ENCODE peak calls at places on chromosomes 3 and 15, in five cellular contexts. One of them, this sample, is unnamed.

GRCh38 chr15:41789237-41789636 is 15.0 kb downstream of the MAPKBP1 start:
- DNase-seq in K562: peak; percentile 46
- DNase-seq in T47D: no peak
- DNase-seq in SK-N-SH: no peak
- DNase-seq in HCT116: no peak
- DNase-seq in this sample: no peak

GRCh38 chr3:141308588-141309218 is 59.6 kb upstream of the ZBTB38 start:
- DNase-seq in K562: peak; percentile 73
- DNase-seq in T47D: peak; percentile 89
- DNase-seq in SK-N-SH: peak; percentile 33
- DNase-seq in HCT116: peak; percentile 79
- DNase-seq in this sample: peak; percentile 80

GRCh38 chr3:95120921-95121320 is 1058.1 kb downstream of the NSUN3 start:
- DNase-seq in K562: no peak
- DNase-seq in T47D: no peak
- DNase-seq in SK-N-SH: peak; percentile 1
- DNase-seq in HCT116: no peak
- DNase-seq in this sample: no peak

GRCh38 chr3:18245721-18246120 is 179.4 kb downstream of the SATB1 start:
- DNase-seq in K562: no peak
- DNase-seq in T47D: no peak
- DNase-seq in SK-N-SH: no peak
- DNase-seq in HCT116: no peak
- DNase-seq in this sample: no peak

GRCh38 chr15:53022788-53023187 is 232.7 kb upstream of the ONECUT1 start:
- DNase-seq in K562: no peak
- DNase-seq in T47D: no peak
- DNase-seq in SK-N-SH: no peak
- DNase-seq in HCT116: no peak
- DNase-seq in this sample: no peak

GRCh38 chr3:128845695-128846491 is 33.5 kb upstream of the ACAD9 start:
- DNase-seq in K562: peak; percentile 85
- DNase-seq in T47D: no peak
- DNase-seq in SK-N-SH: peak; percentile 94
- DNase-seq in HCT116: peak; percentile 37
- DNase-seq in this sample: peak; percentile 60

GRCh38 chr3:141998674-141999290 is 122.3 kb downstream of the ATP1B3 start:
- DNase-seq in K562: no peak
- DNase-seq in T47D: no peak
- DNase-seq in SK-N-SH: peak; percentile 16
- DNase-seq in HCT116: no peak
- DNase-seq in this sample: peak; percentile 14

GRCh38 chr15:45648521-45649200 is 13.8 kb downstream of the SQOR start:
- DNase-seq in K562: no peak
- DNase-seq in T47D: no peak
- DNase-seq in SK-N-SH: no peak
- DNase-seq in HCT116: peak; percentile 32
- DNase-seq in this sample: peak; percentile 76

GRCh38 chr3:157134620-157135191 is 25.2 kb downstream of the CCNL1 start:
- DNase-seq in K562: no peak
- DNase-seq in T47D: no peak
- DNase-seq in SK-N-SH: no peak
- DNase-seq in HCT116: no peak
- DNase-seq in this sample: peak; percentile 90

GRCh38 chr3:13841826-13842225 is 38.0 kb downstream of the WNT7A start:
- DNase-seq in K562: no peak
- DNase-seq in T47D: no peak
- DNase-seq in SK-N-SH: no peak
- DNase-seq in HCT116: no peak
- DNase-seq in this sample: no peak

GRCh38 chr15:95394186-95395067 is 936.1 kb upstream of the NR2F2 start:
- DNase-seq in K562: no peak
- DNase-seq in T47D: no peak
- DNase-seq in SK-N-SH: no peak
- DNase-seq in HCT116: no peak
- DNase-seq in this sample: no peak

GRCh38 chr15:68638953-68639500 is 60.2 kb downstream of the CORO2B start:
- DNase-seq in K562: no peak
- DNase-seq in T47D: no peak
- DNase-seq in SK-N-SH: no peak
- DNase-seq in HCT116: no peak
- DNase-seq in this sample: no peak

GRCh38 chr3:178623666-178624255 is 87.5 kb downstream of the KCNMB2 start:
- DNase-seq in K562: no peak
- DNase-seq in T47D: no peak
- DNase-seq in SK-N-SH: no peak
- DNase-seq in HCT116: no peak
- DNase-seq in this sample: no peak

GRCh38 chr3:173584093-173584833 is 186.7 kb downstream of the NLGN1 start:
- DNase-seq in K562: peak; percentile 12
- DNase-seq in T47D: peak; percentile 41
- DNase-seq in SK-N-SH: peak; percentile 57
- DNase-seq in HCT116: peak; percentile 3
- DNase-seq in this sample: no peak

GRCh38 chr15:25051399-25052154 is 96.8 kb downstream of the SNRPN start:
- DNase-seq in K562: no peak
- DNase-seq in T47D: no peak
- DNase-seq in SK-N-SH: no peak
- DNase-seq in HCT116: no peak
- DNase-seq in this sample: no peak

GRCh38 chr3:110940074-110940473 is 131.5 kb upstream of the NECTIN3 start:
- DNase-seq in K562: no peak
- DNase-seq in T47D: no peak
- DNase-seq in SK-N-SH: no peak
- DNase-seq in HCT116: no peak
- DNase-seq in this sample: peak; percentile 87

GRCh38 chr3:10678796-10679376 is 137.1 kb upstream of the SLC6A11 start:
- DNase-seq in K562: no peak
- DNase-seq in T47D: no peak
- DNase-seq in SK-N-SH: no peak
- DNase-seq in HCT116: no peak
- DNase-seq in this sample: no peak

GRCh38 chr15:48250640-48251076 is 44.6 kb downstream of the SLC12A1 start:
- DNase-seq in K562: peak; percentile 32
- DNase-seq in T47D: peak; percentile 42
- DNase-seq in SK-N-SH: peak; percentile 58
- DNase-seq in HCT116: peak; percentile 51
- DNase-seq in this sample: peak; percentile 25

GRCh38 chr3:30356901-30357753 is 249.3 kb upstream of the TGFBR2 start:
- DNase-seq in K562: no peak
- DNase-seq in T47D: no peak
- DNase-seq in SK-N-SH: no peak
- DNase-seq in HCT116: no peak
- DNase-seq in this sample: no peak

GRCh38 chr15:83881156-83881555 is 227.2 kb downstream of the ADAMTSL3 start:
- DNase-seq in K562: no peak
- DNase-seq in T47D: no peak
- DNase-seq in SK-N-SH: no peak
- DNase-seq in HCT116: no peak
- DNase-seq in this sample: no peak

GRCh38 chr3:115470254-115470653 is 153.1 kb upstream of the GAP43 start:
- DNase-seq in K562: no peak
- DNase-seq in T47D: no peak
- DNase-seq in SK-N-SH: no peak
- DNase-seq in HCT116: no peak
- DNase-seq in this sample: no peak

GRCh38 chr3:184564685-184565385 is 3.2 kb downstream of the EPHB3 start:
- DNase-seq in K562: no peak
- DNase-seq in T47D: no peak
- DNase-seq in SK-N-SH: no peak
- DNase-seq in HCT116: no peak
- DNase-seq in this sample: no peak

GRCh38 chr15:57323299-57323805 is 53.0 kb upstream of the CGNL1 start:
- DNase-seq in K562: no peak
- DNase-seq in T47D: no peak
- DNase-seq in SK-N-SH: no peak
- DNase-seq in HCT116: no peak
- DNase-seq in this sample: no peak

DNA sequence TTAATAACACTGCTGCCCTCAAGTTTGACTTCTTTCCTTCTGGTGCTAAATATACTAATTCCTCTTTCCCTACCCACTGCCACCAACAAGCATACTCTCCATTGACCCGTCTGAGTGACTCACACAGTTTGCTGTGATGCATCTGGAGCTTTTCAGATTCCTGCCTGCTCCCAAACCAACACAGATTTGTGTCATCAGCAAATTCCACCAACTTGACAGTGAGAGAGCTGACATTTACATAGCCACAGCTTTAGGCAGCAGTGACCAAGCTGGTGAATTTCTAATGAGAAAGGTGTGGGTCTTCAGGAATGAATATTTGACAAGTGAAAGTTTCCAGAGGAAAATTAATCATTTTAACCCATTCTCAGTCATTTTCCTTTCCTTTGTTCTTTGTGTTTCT is 96.5 kb upstream of the PRICKLE2 start:
- DNase-seq in K562: no peak
- DNase-seq in T47D: no peak
- DNase-seq in SK-N-SH: no peak
- DNase-seq in HCT116: no peak
- DNase-seq in this sample: no peak
- TF ChIP-seq JUND in K562: no peak
- TF ChIP-seq JUND in T47D: no peak
- TF ChIP-seq JUND in SK-N-SH: peak; percentile 84
- TF ChIP-seq JUND in HCT116: no peak
- TF ChIP-seq JUND in this sample: no peak

DNA sequence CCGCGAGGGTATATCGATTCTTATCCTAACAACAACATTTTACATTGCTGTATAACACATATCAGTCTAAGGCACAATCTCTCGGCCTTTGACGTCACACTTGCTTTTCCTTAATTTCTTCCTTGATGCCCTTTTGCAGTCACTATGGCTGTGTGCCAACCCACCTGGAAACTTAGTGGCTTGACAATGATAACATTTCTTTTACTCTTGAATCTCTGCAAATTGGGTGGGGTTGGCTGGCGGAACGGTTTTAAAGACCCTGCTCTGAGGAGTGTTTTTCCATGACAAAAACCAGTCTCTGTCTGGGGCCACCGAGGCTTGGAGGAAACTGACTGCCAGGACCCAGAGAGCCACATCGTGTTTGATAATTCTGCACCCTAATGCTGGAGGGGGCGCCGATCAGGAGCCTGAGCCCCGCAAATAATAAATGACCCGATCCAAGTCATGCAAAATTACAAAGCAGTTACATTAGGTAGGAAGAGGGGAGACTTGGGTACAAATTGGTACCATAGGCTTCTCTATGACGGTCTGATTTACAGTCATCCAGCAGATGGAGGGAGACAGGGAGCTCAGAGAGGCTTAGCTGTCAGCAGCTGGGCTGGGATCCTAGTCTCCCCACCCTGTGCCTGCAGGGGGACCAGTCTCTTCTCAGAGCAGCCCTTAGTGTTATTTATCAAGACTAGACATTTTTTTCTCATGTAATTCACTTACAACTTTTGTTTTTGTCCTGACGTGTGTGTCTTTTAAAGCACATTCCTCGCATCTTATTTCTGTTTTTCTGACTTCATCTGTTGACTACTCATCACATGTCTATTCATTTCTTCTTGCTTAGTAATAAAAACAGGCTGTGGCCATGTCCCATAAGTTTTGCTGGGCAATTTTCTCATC is 115.8 kb downstream of the KLF13 start:
- DNase-seq in K562: peak; percentile 27
- DNase-seq in T47D: no peak
- DNase-seq in SK-N-SH: peak; percentile 70
- DNase-seq in HCT116: no peak
- DNase-seq in this sample: no peak
- TF ChIP-seq JUND in K562: no peak
- TF ChIP-seq JUND in T47D: no peak
- TF ChIP-seq JUND in SK-N-SH: peak; percentile 23
- TF ChIP-seq JUND in HCT116: no peak
- TF ChIP-seq JUND in this sample: no peak

DNA sequence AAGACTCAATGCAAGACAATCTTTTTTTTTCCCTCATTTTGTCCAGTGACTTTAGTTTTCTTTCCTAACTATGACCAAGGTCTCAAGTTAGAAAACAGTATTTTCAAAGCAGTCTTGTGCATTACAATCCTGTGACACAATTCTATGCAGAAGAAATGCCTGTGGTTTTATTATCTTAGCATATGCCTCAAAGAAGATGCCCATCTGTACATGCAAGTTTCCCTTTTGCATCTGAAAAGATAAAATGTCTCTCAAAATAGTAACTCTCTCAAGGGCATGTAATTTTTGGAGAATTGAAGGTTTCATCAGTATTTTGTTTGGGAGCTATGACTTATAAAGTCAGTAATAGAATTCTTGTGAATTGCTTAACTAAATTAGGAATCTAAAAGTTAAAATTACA is 292.0 kb upstream of the SUCLG2 start:
- DNase-seq in K562: no peak
- DNase-seq in T47D: no peak
- DNase-seq in SK-N-SH: no peak
- DNase-seq in HCT116: no peak
- DNase-seq in this sample: no peak
- TF ChIP-seq JUND in K562: no peak
- TF ChIP-seq JUND in T47D: no peak
- TF ChIP-seq JUND in SK-N-SH: no peak
- TF ChIP-seq JUND in HCT116: no peak
- TF ChIP-seq JUND in this sample: no peak

GRCh38 chr3:46930945-46931403 is 45.6 kb downstream of the CCDC12 start:
- DNase-seq in K562: no peak
- DNase-seq in T47D: peak; percentile 64
- DNase-seq in SK-N-SH: no peak
- DNase-seq in HCT116: no peak
- DNase-seq in this sample: no peak

GRCh38 chr3:46928297-46928696 is 48.2 kb downstream of the CCDC12 start:
- DNase-seq in K562: no peak
- DNase-seq in T47D: no peak
- DNase-seq in SK-N-SH: no peak
- DNase-seq in HCT116: no peak
- DNase-seq in this sample: no peak

GRCh38 chr3:46931631-46932441 is 44.7 kb downstream of the CCDC12 start:
- DNase-seq in K562: no peak
- DNase-seq in T47D: no peak
- DNase-seq in SK-N-SH: peak; percentile 43
- DNase-seq in HCT116: no peak
- DNase-seq in this sample: peak; percentile 80

GRCh38 chr3:46929324-46929723 is 47.2 kb downstream of the CCDC12 start:
- DNase-seq in K562: no peak
- DNase-seq in T47D: no peak
- DNase-seq in SK-N-SH: no peak
- DNase-seq in HCT116: no peak
- DNase-seq in this sample: no peak

DNA sequence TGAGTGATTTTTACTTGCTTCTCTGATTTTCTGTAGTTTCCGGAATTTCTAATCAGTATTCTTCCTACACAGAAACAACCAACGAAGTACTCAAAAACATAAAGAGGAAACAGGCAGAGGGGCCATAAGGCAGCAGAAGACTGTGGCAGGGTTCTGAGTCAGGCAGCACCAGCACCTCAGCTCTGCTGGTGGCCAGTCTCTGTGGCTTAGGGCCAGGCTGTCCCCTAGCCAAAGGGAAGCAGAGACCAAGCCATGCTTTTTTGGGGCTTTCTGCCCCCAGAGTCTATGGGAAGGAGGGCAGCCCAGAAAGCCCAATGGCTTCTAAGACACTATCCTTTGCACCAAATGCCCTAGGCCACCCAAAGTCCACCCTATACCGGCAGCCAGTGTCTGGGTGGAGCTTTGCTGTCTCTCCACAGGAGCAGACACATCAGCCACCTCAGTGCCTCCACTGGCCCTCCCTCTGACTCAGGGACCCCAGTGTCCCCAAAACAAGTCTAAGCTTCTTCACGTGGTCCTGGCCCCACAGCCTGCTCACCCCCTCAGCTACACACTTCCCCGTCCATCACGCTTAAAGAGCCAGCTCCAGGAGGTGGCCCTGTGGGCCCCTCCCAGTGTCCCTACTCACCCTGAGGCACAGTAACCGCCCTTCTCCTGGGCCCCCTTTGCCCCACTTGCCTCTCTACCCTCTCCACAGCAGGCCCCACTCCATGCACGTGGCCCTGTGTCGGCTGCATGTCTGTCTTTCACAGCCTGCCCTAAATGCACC is 46.2 kb downstream of the CCDC12 start:
- DNase-seq in K562: no peak
- DNase-seq in T47D: no peak
- DNase-seq in SK-N-SH: no peak
- DNase-seq in HCT116: no peak
- DNase-seq in this sample: no peak
- TF ChIP-seq JUND in K562: no peak
- TF ChIP-seq JUND in T47D: no peak
- TF ChIP-seq JUND in SK-N-SH: no peak
- TF ChIP-seq JUND in HCT116: no peak
- TF ChIP-seq JUND in this sample: no peak